ENCODE peak calls at places on chromosomes 1 and 21, in four cellular contexts. L, Z, A and S are unnamed samples.

GRCh38 chr1:205258313-205259176 is 30.8 kb downstream of the TMCC2 start:
- DNase-seq in L (no peak), Z (no peak), A (no peak), S (no peak)

GRCh38 chr1:111666828-111667227 is 47.2 kb downstream of the RAP1A start:
- DNase-seq in L (no peak), Z (no peak), A (no peak), S (no peak)

GRCh38 chr1:159914252-159915018 is 10.9 kb downstream of the TAGLN2 start:
- DNase-seq in L (no peak), Z (no peak), A (peak; percentile 57), S (no peak)

GRCh38 chr1:1677718-1678580 is 14.6 kb downstream of the SLC35E2B start:
- DNase-seq in L (peak; percentile 78), Z (peak; percentile 86), A (no peak), S (peak; percentile 83)

GRCh38 chr21:33265664-33266049 is 510 bp upstream of the IL10RB start:
- DNase-seq in L (no peak), Z (peak; percentile 68), A (peak; percentile 44), S (no peak)

GRCh38 chr1:8202182-8202905 is 115.6 kb upstream of the SLC45A1 start:
- DNase-seq in L (no peak), Z (no peak), A (peak; percentile 70), S (no peak)

GRCh38 chr1:81305997-81306452 is 494.7 kb upstream of the ADGRL2 start:
- DNase-seq in L (no peak), Z (no peak), A (no peak), S (no peak)

GRCh38 chr1:2582401-2582800 is 4.2 kb upstream of the PRXL2B start:
- DNase-seq in L (no peak), Z (no peak), A (no peak), S (no peak)

GRCh38 chr21:41369105-41369914 is 7.5 kb downstream of the MX2 start:
- DNase-seq in L (peak; percentile 80), Z (peak; percentile 42), A (no peak), S (peak; percentile 49)

GRCh38 chr1:10308001-10308400 is 90.9 kb upstream of the PGD start:
- DNase-seq in L (no peak), Z (no peak), A (no peak), S (no peak)

GRCh38 chr1:26471498-26472329 is 526 bp upstream of the HMGN2 start:
- DNase-seq in L (peak; percentile 88), Z (no peak), A (peak; percentile 57), S (no peak)

GRCh38 chr1:47578026-47578861 is 140.4 kb downstream of the FOXD2 start:
- DNase-seq in L (no peak), Z (no peak), A (no peak), S (no peak)

GRCh38 chr1:110302836-110303235 is 36.3 kb upstream of the RBM15 start:
- DNase-seq in L (peak; percentile 41), Z (no peak), A (no peak), S (no peak)

GRCh38 chr1:245118806-245119205 is 36.0 kb upstream of the KIF26B start:
- DNase-seq in L (no peak), Z (no peak), A (no peak), S (no peak)

GRCh38 chr1:159338018-159338417 is 35.9 kb downstream of the FCER1A start:
- DNase-seq in L (no peak), Z (no peak), A (no peak), S (no peak)

GRCh38 chr1:9302745-9303524 is 10.2 kb downstream of the SPSB1 start:
- DNase-seq in L (no peak), Z (no peak), A (no peak), S (no peak)

GRCh38 chr1:179714159-179714558 is 28.9 kb upstream of the FAM163A start:
- DNase-seq in L (no peak), Z (no peak), A (no peak), S (no peak)

GRCh38 chr1:22452401-22452963 is 831 bp downstream of the ZBTB40 start:
- DNase-seq in L (no peak), Z (peak; percentile 9), A (no peak), S (no peak)
- TF ChIP-seq POLR2AphosphoS5 in L (no peak), Z (no peak), A (no peak), S (no peak)

DNA sequence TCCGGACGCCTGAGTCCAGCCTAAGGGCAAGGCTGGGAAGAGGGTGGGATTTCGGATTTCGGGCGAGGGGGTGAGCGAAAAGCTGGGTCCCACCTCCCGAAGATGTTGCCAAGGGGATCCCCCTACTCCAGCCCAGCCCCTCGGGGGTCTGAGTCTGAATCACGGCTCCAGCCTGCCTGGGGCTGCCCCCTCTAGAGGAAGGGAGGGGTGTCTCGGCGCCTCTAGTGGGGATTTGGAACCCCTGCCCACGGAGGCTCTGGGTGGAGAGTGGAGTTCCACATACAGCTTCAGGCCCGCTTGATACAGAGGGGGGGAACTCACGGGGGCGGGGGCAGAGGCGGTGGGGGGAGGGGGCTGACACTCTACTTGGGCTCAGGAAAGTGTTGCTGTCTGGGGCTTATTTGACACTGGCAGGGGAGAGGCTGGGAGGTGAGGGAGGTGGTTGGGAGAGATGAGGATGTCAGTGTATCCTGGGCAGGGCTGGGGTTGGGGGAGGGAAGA is 686 bp downstream of the KIRREL1 start:
- DNase-seq in L (no peak), Z (no peak), A (no peak), S (no peak)
- TF ChIP-seq POLR2A in L (no peak), Z (no peak), A (no peak), S (no peak)

DNA sequence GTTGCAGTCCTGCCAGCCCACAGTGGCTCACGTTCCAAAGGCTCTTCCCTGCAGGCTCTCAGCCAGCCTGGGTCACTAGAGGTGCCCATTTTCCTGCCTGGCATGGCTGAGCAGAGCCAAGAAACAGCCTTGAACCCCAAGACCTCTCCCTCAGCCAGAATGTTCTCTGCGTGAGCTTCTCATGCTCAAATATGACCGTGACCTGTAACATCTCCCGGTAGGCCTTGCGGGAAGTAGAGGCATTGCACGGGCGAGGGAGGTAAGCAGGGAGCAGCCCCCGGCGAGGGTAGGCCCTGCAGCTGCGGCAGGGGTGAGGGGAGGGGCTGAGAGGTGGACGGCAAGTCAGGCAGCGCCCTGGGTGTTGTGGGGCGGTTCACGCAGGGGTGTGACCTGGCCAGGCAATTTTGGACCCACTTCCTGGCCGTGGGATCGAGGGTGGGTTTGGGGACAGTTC is 20.0 kb downstream of the RRP1 start:
- DNase-seq in L (no peak), Z (no peak), A (no peak), S (no peak)
- TF ChIP-seq POLR2AphosphoS5 in L (no peak), Z (no peak), A (no peak), S (no peak)

GRCh38 chr1:225999912-226000337 is 782 bp upstream of the SDE2 start:
- DNase-seq in L (no peak), Z (peak; percentile 74), A (no peak), S (no peak)
- TF ChIP-seq POLR2A in L (no peak), Z (no peak), A (no peak), S (no peak)